ENCODE peak calls at places on chromosomes 4 and X, in five cellular contexts. O, P, J, S and T are unnamed samples.

GRCh38 chr4:135204311-135204710 is 1002.7 kb upstream of the PABPC4L start:
- DNase-seq in S (no peak), O (no peak), P (no peak), J (no peak), T (no peak)

GRCh38 chr4:152164561-152164960 is 371.3 kb downstream of the FBXW7 start:
- DNase-seq in S (no peak), O (no peak), P (no peak), J (no peak), T (no peak)

GRCh38 chr4:128323401-128323800 is 35.8 kb upstream of the PGRMC2 start:
- DNase-seq in P (no peak), O (no peak), S (no peak), J (no peak), T (no peak)

GRCh38 chr4:146545102-146545501 is 23.4 kb upstream of the SLC10A7 start:
- DNase-seq in O (no peak), J (peak; percentile 52), S (no peak), P (peak; percentile 38), T (no peak)

GRCh38 chrX:132414404-132414803 is 74.4 kb downstream of the MBNL3 start:
- DNase-seq in O (no peak), J (no peak), P (no peak), S (no peak), T (no peak)

GRCh38 chrX:74370482-74370881 is 50.8 kb upstream of the SLC16A2 start:
- DNase-seq in S (no peak), P (no peak), J (no peak), O (no peak), T (no peak)

GRCh38 chr4:154741877-154742851 is 1.6 kb upstream of the LRAT start:
- DNase-seq in J (no peak), P (peak; percentile 21), S (peak; percentile 17), O (no peak), T (no peak)

GRCh38 chr4:110128092-110128989 is 70.1 kb downstream of the ELOVL6 start:
- DNase-seq in O (no peak), J (no peak), P (no peak), S (no peak), T (no peak)

GRCh38 chr4:173367946-173368345 is 2.8 kb upstream of the SAP30 start:
- DNase-seq in S (no peak), O (no peak), P (no peak), J (peak; percentile 7), T (no peak)

GRCh38 chrX:140526138-140526537 is 21.3 kb upstream of the SOX3 start:
- DNase-seq in P (no peak), O (no peak), J (no peak), S (no peak), T (no peak)

GRCh38 chr4:15694431-15694830 is 8.4 kb upstream of the BST1 start:
- DNase-seq in O (no peak), P (no peak), S (no peak), J (no peak), T (no peak)

GRCh38 chr4:112978691-112979472 is 70.6 kb upstream of the ANK2 start:
- DNase-seq in J (peak; percentile 80), P (no peak), S (no peak), O (no peak), T (no peak)

GRCh38 chr4:155578726-155579385 is 87.8 kb upstream of the GUCY1A1 start:
- DNase-seq in P (no peak), J (no peak), O (no peak), S (no peak), T (no peak)

GRCh38 chrX:50204364-50204899 is at the start of gene CCNB3:
- DNase-seq in J (peak; percentile 67), S (peak; percentile 24), P (peak; percentile 73), O (no peak), T (no peak)
- TF ChIP-seq CTCF in J (peak; percentile 79), S (peak; percentile 71), P (peak; percentile 41), O (peak; percentile 48), T (peak; percentile 78)

DNA sequence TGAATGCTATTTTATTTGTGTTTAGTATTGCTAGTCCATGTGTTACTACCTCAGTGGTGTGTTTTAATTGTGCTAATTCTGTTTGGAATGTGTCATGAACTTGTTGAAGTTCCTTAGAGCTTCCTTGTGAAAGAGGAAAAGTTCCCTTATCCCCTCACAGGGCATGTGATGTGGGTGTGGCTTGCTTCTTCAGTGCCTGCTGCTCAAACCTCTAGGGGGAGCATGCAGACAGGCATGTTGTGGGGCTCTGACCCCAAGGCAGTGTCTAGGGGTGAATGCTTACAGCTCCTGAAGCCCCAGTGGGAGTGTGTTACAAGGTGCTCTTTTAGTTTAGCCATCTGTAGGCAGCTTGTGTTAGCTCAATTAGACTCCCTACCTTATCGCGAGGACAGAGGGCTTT is 86.5 kb downstream of the MAGED4 start:
- DNase-seq in O (no peak), S (no peak), P (no peak), J (no peak), T (no peak)
- TF ChIP-seq CTCF in O (no peak), S (peak; percentile 39), P (peak; percentile 16), J (peak; percentile 41), T (peak; percentile 51)

GRCh38 chr4:37130465-37130864 is 114.1 kb upstream of the NWD2 start:
- DNase-seq in O (no peak), J (no peak), S (no peak), P (no peak), T (no peak)
- TF ChIP-seq CTCF in O (no peak), J (no peak), S (no peak), P (no peak), T (no peak)

DNA sequence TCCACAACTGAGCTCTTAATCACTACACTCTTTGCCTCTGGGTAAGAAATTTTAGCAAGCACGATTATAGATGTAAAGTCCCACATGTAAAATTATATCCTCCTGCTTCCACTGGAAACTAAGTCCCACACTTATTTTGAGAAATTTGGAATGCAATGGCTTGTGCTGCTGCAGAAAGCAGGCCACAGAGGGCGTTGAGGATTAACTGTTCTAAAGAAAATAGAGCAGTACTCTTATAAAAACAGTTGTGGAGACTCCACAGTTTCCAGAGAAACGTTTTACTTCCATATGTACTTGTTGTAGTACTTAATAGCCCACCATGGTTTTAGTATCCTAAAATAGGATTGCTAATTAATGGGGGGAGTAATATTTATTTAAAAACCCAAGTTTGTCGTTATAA is 1.7 kb upstream of the CENPC start:
- DNase-seq in P (no peak), O (no peak), S (no peak), J (no peak), T (no peak)
- TF ChIP-seq CTCF in P (no peak), O (no peak), S (no peak), J (no peak), T (no peak)